ENCODE peak calls at places on chromosomes 13 and 19, in seven cellular contexts. One of them, this sample, is unnamed.

GRCh38 chr19:42158926-42159325 is 26.7 kb upstream of the POU2F2 start:
- DNase-seq in fibroblast of lung: no peak
- DNase-seq in astrocyte: no peak
- DNase-seq in H9: no peak
- DNase-seq in neural progenitor cell: no peak
- DNase-seq in mammary epithelial cell: no peak
- DNase-seq in PC-3: no peak
- DNase-seq in this sample: no peak

GRCh38 chr13:76523740-76524382 is 362.3 kb downstream of the KCTD12 start:
- DNase-seq in fibroblast of lung: no peak
- DNase-seq in astrocyte: peak; percentile 36
- DNase-seq in H9: no peak
- DNase-seq in neural progenitor cell: no peak
- DNase-seq in mammary epithelial cell: no peak
- DNase-seq in PC-3: no peak
- DNase-seq in this sample: no peak

GRCh38 chr13:81350056-81350455 is 1009.1 kb upstream of the SPRY2 start:
- DNase-seq in fibroblast of lung: no peak
- DNase-seq in astrocyte: no peak
- DNase-seq in H9: no peak
- DNase-seq in neural progenitor cell: no peak
- DNase-seq in mammary epithelial cell: no peak
- DNase-seq in PC-3: no peak
- DNase-seq in this sample: no peak

GRCh38 chr19:11574689-11575088 is 2.8 kb downstream of the ACP5 start:
- DNase-seq in fibroblast of lung: no peak
- DNase-seq in astrocyte: no peak
- DNase-seq in H9: no peak
- DNase-seq in neural progenitor cell: no peak
- DNase-seq in mammary epithelial cell: no peak
- DNase-seq in PC-3: no peak
- DNase-seq in this sample: no peak

GRCh38 chr13:52084971-52085370 is 43.9 kb downstream of the NEK5 start:
- DNase-seq in fibroblast of lung: no peak
- DNase-seq in astrocyte: no peak
- DNase-seq in H9: no peak
- DNase-seq in neural progenitor cell: no peak
- DNase-seq in mammary epithelial cell: peak; percentile 73
- DNase-seq in PC-3: peak; percentile 3
- DNase-seq in this sample: no peak

GRCh38 chr13:98473792-98474153 is 103.1 kb downstream of the STK24 start:
- DNase-seq in fibroblast of lung: no peak
- DNase-seq in astrocyte: no peak
- DNase-seq in H9: no peak
- DNase-seq in neural progenitor cell: no peak
- DNase-seq in mammary epithelial cell: no peak
- DNase-seq in PC-3: no peak
- DNase-seq in this sample: no peak

GRCh38 chr19:811511-812048 is 10.2 kb downstream of the PLPPR3 start:
- DNase-seq in fibroblast of lung: no peak
- DNase-seq in astrocyte: no peak
- DNase-seq in H9: no peak
- DNase-seq in neural progenitor cell: no peak
- DNase-seq in mammary epithelial cell: no peak
- DNase-seq in PC-3: no peak
- DNase-seq in this sample: peak; percentile 38

GRCh38 chr19:53870485-53870844 is 2.8 kb downstream of the MYADM start:
- DNase-seq in fibroblast of lung: no peak
- DNase-seq in astrocyte: no peak
- DNase-seq in H9: no peak
- DNase-seq in neural progenitor cell: peak; percentile 63
- DNase-seq in mammary epithelial cell: no peak
- DNase-seq in PC-3: no peak
- DNase-seq in this sample: no peak

GRCh38 chr13:20616059-20616797 is 49.3 kb downstream of the IFT88 start:
- DNase-seq in fibroblast of lung: peak; percentile 88
- DNase-seq in astrocyte: peak; percentile 93
- DNase-seq in H9: no peak
- DNase-seq in neural progenitor cell: no peak
- DNase-seq in mammary epithelial cell: peak; percentile 78
- DNase-seq in PC-3: peak; percentile 90
- DNase-seq in this sample: no peak

GRCh38 chr19:12555456-12555930 is 4.2 kb upstream of the ZNF564 start:
- DNase-seq in fibroblast of lung: no peak
- DNase-seq in astrocyte: no peak
- DNase-seq in H9: peak; percentile 80
- DNase-seq in neural progenitor cell: no peak
- DNase-seq in mammary epithelial cell: no peak
- DNase-seq in PC-3: no peak
- DNase-seq in this sample: peak; percentile 87

GRCh38 chr19:10238172-10238783 is 7.1 kb upstream of the S1PR2 start:
- DNase-seq in fibroblast of lung: peak; percentile 100
- DNase-seq in astrocyte: no peak
- DNase-seq in H9: no peak
- DNase-seq in neural progenitor cell: no peak
- DNase-seq in mammary epithelial cell: no peak
- DNase-seq in PC-3: peak; percentile 77
- DNase-seq in this sample: no peak

GRCh38 chr19:38395381-38396127 is 7.1 kb downstream of the SPRED3 start:
- DNase-seq in fibroblast of lung: no peak
- DNase-seq in astrocyte: no peak
- DNase-seq in H9: no peak
- DNase-seq in neural progenitor cell: peak; percentile 1
- DNase-seq in mammary epithelial cell: no peak
- DNase-seq in PC-3: no peak
- DNase-seq in this sample: peak; percentile 40

GRCh38 chr19:3075605-3076431 is 13.5 kb upstream of the TLE5 start:
- DNase-seq in fibroblast of lung: no peak
- DNase-seq in astrocyte: no peak
- DNase-seq in H9: peak; percentile 67
- DNase-seq in neural progenitor cell: peak; percentile 74
- DNase-seq in mammary epithelial cell: peak; percentile 38
- DNase-seq in PC-3: peak; percentile 57
- DNase-seq in this sample: peak; percentile 75

GRCh38 chr13:56713656-56714055 is 427.1 kb upstream of the PRR20A start:
- DNase-seq in fibroblast of lung: no peak
- DNase-seq in astrocyte: no peak
- DNase-seq in H9: no peak
- DNase-seq in neural progenitor cell: no peak
- DNase-seq in mammary epithelial cell: no peak
- DNase-seq in PC-3: no peak
- DNase-seq in this sample: peak; percentile 49

GRCh38 chr19:43504426-43505185 is at the start of gene PHLDB3:
- DNase-seq in fibroblast of lung: no peak
- DNase-seq in astrocyte: no peak
- DNase-seq in H9: peak; percentile 64
- DNase-seq in neural progenitor cell: no peak
- DNase-seq in mammary epithelial cell: no peak
- DNase-seq in PC-3: peak; percentile 17
- DNase-seq in this sample: peak; percentile 65

GRCh38 chr13:33260168-33261098 is 25.1 kb downstream of the STARD13 start:
- DNase-seq in fibroblast of lung: peak; percentile 76
- DNase-seq in astrocyte: no peak
- DNase-seq in H9: no peak
- DNase-seq in neural progenitor cell: no peak
- DNase-seq in mammary epithelial cell: no peak
- DNase-seq in PC-3: no peak
- DNase-seq in this sample: no peak

GRCh38 chr13:29496241-29496712 is 99.2 kb downstream of the SLC7A1 start:
- DNase-seq in fibroblast of lung: no peak
- DNase-seq in astrocyte: no peak
- DNase-seq in H9: no peak
- DNase-seq in neural progenitor cell: no peak
- DNase-seq in mammary epithelial cell: peak; percentile 82
- DNase-seq in PC-3: peak; percentile 41
- DNase-seq in this sample: no peak

GRCh38 chr19:2488942-2489731 is 13.2 kb downstream of the GADD45B start:
- DNase-seq in fibroblast of lung: no peak
- DNase-seq in astrocyte: no peak
- DNase-seq in H9: no peak
- DNase-seq in neural progenitor cell: peak; percentile 85
- DNase-seq in mammary epithelial cell: no peak
- DNase-seq in PC-3: peak; percentile 54
- DNase-seq in this sample: peak; percentile 75

GRCh38 chr19:33868821-33869412 is 72.2 kb downstream of the KCTD15 start:
- DNase-seq in fibroblast of lung: peak; percentile 28
- DNase-seq in astrocyte: no peak
- DNase-seq in H9: peak; percentile 66
- DNase-seq in neural progenitor cell: peak; percentile 50
- DNase-seq in mammary epithelial cell: peak; percentile 50
- DNase-seq in PC-3: no peak
- DNase-seq in this sample: peak; percentile 55

GRCh38 chr19:50658438-50659317 is 9.4 kb downstream of the C19orf81 start:
- DNase-seq in fibroblast of lung: peak; percentile 8
- DNase-seq in astrocyte: no peak
- DNase-seq in H9: peak; percentile 94
- DNase-seq in neural progenitor cell: peak; percentile 94
- DNase-seq in mammary epithelial cell: peak; percentile 35
- DNase-seq in PC-3: peak; percentile 92
- DNase-seq in this sample: peak; percentile 97

GRCh38 chr19:33686687-33687541 is 65.2 kb downstream of the CHST8 start:
- DNase-seq in fibroblast of lung: no peak
- DNase-seq in astrocyte: no peak
- DNase-seq in H9: no peak
- DNase-seq in neural progenitor cell: no peak
- DNase-seq in mammary epithelial cell: no peak
- DNase-seq in PC-3: no peak
- DNase-seq in this sample: no peak

GRCh38 chr13:53005631-53006030 is 23.0 kb upstream of the OLFM4 start:
- DNase-seq in fibroblast of lung: no peak
- DNase-seq in astrocyte: no peak
- DNase-seq in H9: no peak
- DNase-seq in neural progenitor cell: no peak
- DNase-seq in mammary epithelial cell: no peak
- DNase-seq in PC-3: no peak
- DNase-seq in this sample: no peak

GRCh38 chr13:97505022-97505421 is 71.1 kb downstream of the RAP2A start:
- DNase-seq in fibroblast of lung: no peak
- DNase-seq in astrocyte: no peak
- DNase-seq in H9: no peak
- DNase-seq in neural progenitor cell: no peak
- DNase-seq in mammary epithelial cell: no peak
- DNase-seq in PC-3: no peak
- DNase-seq in this sample: no peak

GRCh38 chr13:52599853-52600603 is 42.2 kb upstream of the HNRNPA1L2 start:
- DNase-seq in fibroblast of lung: peak; percentile 26
- DNase-seq in astrocyte: peak; percentile 18
- DNase-seq in H9: peak; percentile 67
- DNase-seq in neural progenitor cell: peak; percentile 71
- DNase-seq in mammary epithelial cell: peak; percentile 32
- DNase-seq in PC-3: no peak
- DNase-seq in this sample: peak; percentile 75

GRCh38 chr19:11141937-11142527 is 13.6 kb downstream of the SPC24 start:
- DNase-seq in fibroblast of lung: no peak
- DNase-seq in astrocyte: no peak
- DNase-seq in H9: peak; percentile 57
- DNase-seq in neural progenitor cell: no peak
- DNase-seq in mammary epithelial cell: no peak
- DNase-seq in PC-3: peak; percentile 39
- DNase-seq in this sample: no peak

DNA sequence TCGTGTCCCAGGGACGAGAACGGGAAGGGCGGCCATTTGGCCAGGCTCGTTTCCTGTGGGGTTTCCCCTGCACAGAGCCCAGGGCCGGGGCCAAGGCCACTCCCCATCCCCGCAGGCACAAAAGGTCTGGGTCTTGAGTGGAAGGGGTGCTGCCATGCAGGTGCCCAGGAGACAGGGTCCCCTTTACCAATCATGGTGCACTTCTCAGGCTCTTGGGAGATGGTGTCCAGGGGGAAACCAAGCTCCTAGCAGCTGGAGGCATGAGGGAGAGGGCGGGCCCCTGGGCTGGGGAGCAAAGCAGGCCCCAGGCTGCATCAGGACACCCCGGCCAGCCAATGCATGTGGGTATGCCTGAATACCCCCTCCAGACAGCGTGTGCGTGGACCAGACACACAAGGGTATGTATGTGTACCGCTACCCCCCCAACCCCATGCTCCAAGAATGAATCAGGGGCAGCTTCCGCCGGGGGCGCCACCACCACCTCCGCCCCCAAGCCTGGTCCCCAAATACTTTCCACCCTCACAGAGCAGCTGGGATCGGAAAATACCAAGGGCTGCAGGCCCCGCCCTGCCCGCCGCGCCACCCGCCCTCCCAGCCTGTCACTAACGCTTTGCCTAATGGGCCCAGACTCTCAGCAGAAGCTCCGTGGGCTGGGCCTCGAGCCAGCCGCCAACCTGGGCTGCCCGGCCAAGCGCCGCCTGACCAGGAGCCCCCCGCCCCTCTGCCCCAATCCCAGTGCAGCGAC is 37.6 kb upstream of the NANOS3 start:
- DNase-seq in fibroblast of lung: peak; percentile 72
- DNase-seq in astrocyte: peak; percentile 78
- DNase-seq in H9: peak; percentile 81
- DNase-seq in neural progenitor cell: peak; percentile 44
- DNase-seq in mammary epithelial cell: peak; percentile 83
- DNase-seq in PC-3: peak; percentile 94
- DNase-seq in this sample: peak; percentile 78
- H2AFZ ChIP-seq in fibroblast of lung: no peak overlapping the region
- H2AFZ ChIP-seq in astrocyte: no peak overlapping the region
- H2AFZ ChIP-seq in H9: no peak overlapping the region
- H2AFZ ChIP-seq in neural progenitor cell: no peak overlapping the region
- H2AFZ ChIP-seq in mammary epithelial cell: no peak overlapping the region
- H2AFZ ChIP-seq in PC-3: no peak overlapping the region
- H2AFZ ChIP-seq in this sample: no peak overlapping the region

DNA sequence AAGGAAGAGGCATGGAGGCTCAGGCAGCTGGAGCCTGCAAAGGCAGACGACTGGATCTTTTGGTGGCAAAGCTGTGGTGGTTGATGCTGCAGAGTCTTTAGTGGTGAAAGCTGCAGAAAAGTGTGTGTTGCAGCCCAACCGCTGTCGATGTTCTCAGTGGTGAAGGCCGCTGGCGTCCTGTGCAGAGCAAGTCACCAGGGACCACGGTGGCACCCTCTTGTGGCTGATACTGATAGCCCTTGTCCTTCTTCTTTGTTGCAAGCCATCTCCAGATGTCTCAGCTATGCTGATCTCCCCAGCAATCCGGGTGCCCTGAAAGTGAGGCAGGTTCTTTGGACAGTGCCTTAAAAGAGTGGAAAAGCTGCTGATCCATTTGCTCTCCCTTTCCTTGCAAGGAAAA is 610.9 kb upstream of the PCDH9 start:
- DNase-seq in fibroblast of lung: no peak
- DNase-seq in astrocyte: no peak
- DNase-seq in H9: peak; percentile 76
- DNase-seq in neural progenitor cell: peak; percentile 16
- DNase-seq in mammary epithelial cell: no peak
- DNase-seq in PC-3: no peak
- DNase-seq in this sample: peak; percentile 74
- H2AFZ ChIP-seq in fibroblast of lung: no peak overlapping the region
- H2AFZ ChIP-seq in astrocyte: no peak overlapping the region
- H2AFZ ChIP-seq in H9: no peak overlapping the region
- H2AFZ ChIP-seq in neural progenitor cell: peak overlapping the region; percentile 26
- H2AFZ ChIP-seq in mammary epithelial cell: no peak overlapping the region
- H2AFZ ChIP-seq in PC-3: no peak overlapping the region
- H2AFZ ChIP-seq in this sample: peak overlapping the region; percentile 75

GRCh38 chr19:21482863-21483276 is 22.5 kb upstream of the ZNF429 start:
- DNase-seq in fibroblast of lung: peak; percentile 48
- DNase-seq in astrocyte: peak; percentile 3
- DNase-seq in H9: peak; percentile 81
- DNase-seq in neural progenitor cell: peak; percentile 26
- DNase-seq in mammary epithelial cell: no peak
- DNase-seq in PC-3: peak; percentile 22
- DNase-seq in this sample: peak; percentile 83
- H2AFZ ChIP-seq in fibroblast of lung: no peak overlapping the region
- H2AFZ ChIP-seq in astrocyte: no peak overlapping the region
- H2AFZ ChIP-seq in H9: no peak overlapping the region
- H2AFZ ChIP-seq in neural progenitor cell: no peak overlapping the region
- H2AFZ ChIP-seq in mammary epithelial cell: no peak overlapping the region
- H2AFZ ChIP-seq in PC-3: peak overlapping the region; percentile 59
- H2AFZ ChIP-seq in this sample: peak overlapping the region; percentile 89

GRCh38 chr19:47228937-47229673 is 1.9 kb downstream of the BBC3 start:
- DNase-seq in fibroblast of lung: peak; percentile 50
- DNase-seq in astrocyte: peak; percentile 51
- DNase-seq in H9: no peak
- DNase-seq in neural progenitor cell: peak; percentile 40
- DNase-seq in mammary epithelial cell: peak; percentile 46
- DNase-seq in PC-3: no peak
- DNase-seq in this sample: no peak
- H2AFZ ChIP-seq in fibroblast of lung: no peak overlapping the region
- H2AFZ ChIP-seq in astrocyte: no peak overlapping the region
- H2AFZ ChIP-seq in H9: no peak overlapping the region
- H2AFZ ChIP-seq in neural progenitor cell: no peak overlapping the region
- H2AFZ ChIP-seq in mammary epithelial cell: no peak overlapping the region
- H2AFZ ChIP-seq in PC-3: no peak overlapping the region
- H2AFZ ChIP-seq in this sample: no peak overlapping the region